ENCODE peak calls at places on chromosomes 4 and X, in eight cellular contexts. C is activated T-cell treated with anti-CD3 and anti-CD28 coated beads for 24 hours; R is naive thymus-derived CD4-positive, alpha-beta T cell; L is BE2C; P is T follicular helper cell; X is NCI-H510A treated with DMSO at 0.1 percent for 48 hours; D is activated naive CD4-positive, alpha-beta T cell; S is dermis blood vessel endothelial cell. G is an unnamed sample.

GRCh38 chr4:120630432-120630831 is 292.1 kb downstream of the PRDM5 start:
- DNase-seq in C (no peak), R (no peak), L (no peak), P (no peak), X (no peak), D (no peak), S (no peak), G (no peak)

GRCh38 chr4:101081695-101082369 is 265.5 kb downstream of the PPP3CA start:
- DNase-seq in C (no peak), R (no peak), L (no peak), P (no peak), X (no peak), D (no peak), S (peak), G (no peak)

GRCh38 chrX:39805825-39806224 is 291.9 kb downstream of the BCOR start:
- DNase-seq in C (no peak), R (no peak), L (no peak), P (no peak), X (no peak), D (no peak), S (no peak), G (no peak)

GRCh38 chr4:7400671-7401298 is 33.9 kb downstream of the PSAPL1 start:
- DNase-seq in C (no peak), R (no peak), L (no peak), P (no peak), X (no peak), D (no peak), S (no peak), G (no peak)

GRCh38 chr4:168633071-168633470 is 136.2 kb downstream of the PALLD start:
- DNase-seq in C (no peak), R (no peak), L (no peak), P (no peak), X (no peak), D (no peak), S (no peak), G (no peak)

GRCh38 chr4:147547314-147548056 is 66.6 kb downstream of the EDNRA start:
- DNase-seq in C (no peak), R (no peak), L (no peak), P (no peak), X (no peak), D (no peak), S (no peak), G (no peak)

GRCh38 chr4:138118270-138118669 is 123.9 kb downstream of the SLC7A11 start:
- DNase-seq in C (no peak), R (no peak), L (no peak), P (no peak), X (no peak), D (no peak), S (no peak), G (no peak)

GRCh38 chrX:129540068-129540653 is at the start of gene OCRL:
- DNase-seq in C (peak), R (peak), L (peak), P (peak), X (peak), D (peak), S (peak), G (peak)

GRCh38 chr4:148207074-148207473 is 235.1 kb downstream of the NR3C2 start:
- DNase-seq in C (no peak), R (no peak), L (no peak), P (no peak), X (no peak), D (no peak), S (peak), G (no peak)

GRCh38 chr4:116387942-116388474 is 697.4 kb downstream of the TRAM1L1 start:
- DNase-seq in C (no peak), R (no peak), L (no peak), P (no peak), X (no peak), D (no peak), S (no peak), G (no peak)

GRCh38 chr4:8594097-8595038 is 1.8 kb downstream of the CPZ start:
- DNase-seq in C (no peak), R (no peak), L (peak), P (no peak), X (peak), D (no peak), S (peak), G (no peak)

G was measured in immature natural killer cell.